ENCODE peak calls at places on chromosomes 7 and 10, in seven cellular contexts. V is ELR, U is GM13977, H is choroid plexus epithelial cell, F is HCT116, B is right lobe of liver, W is mesenteric fat pad. Y is an unnamed sample.

GRCh38 chr10:14186245-14186644 is 144.5 kb downstream of the FRMD4A start:
- DNase-seq in F (no peak), W (no peak), U (no peak), H (peak; percentile 43), V (no peak), B (no peak), Y (no peak)

GRCh38 chr7:81604075-81604807 is 165.6 kb downstream of the HGF start:
- DNase-seq in U (no peak), W (no peak), F (no peak), V (peak; percentile 52), B (no peak), H (peak; percentile 98), Y (no peak)

GRCh38 chr7:24898691-24899090 is 81.3 kb downstream of the OSBPL3 start:
- DNase-seq in F (no peak), U (peak; percentile 59), H (peak; percentile 44), V (peak; percentile 86), B (no peak), W (no peak), Y (no peak)

GRCh38 chr10:132687181-132687892 is 98.6 kb downstream of the NKX6-2 start:
- DNase-seq in U (no peak), H (no peak), W (no peak), V (no peak), F (no peak), B (peak; percentile 9), Y (no peak)

GRCh38 chr7:123133924-123134323 is 65.8 kb downstream of the SLC13A1 start:
- DNase-seq in B (no peak), U (no peak), H (no peak), F (no peak), V (no peak), W (no peak), Y (no peak)

GRCh38 chr10:77350711-77351119 is 286.9 kb downstream of the KCNMA1 start:
- DNase-seq in F (peak; percentile 92), W (no peak), B (no peak), U (no peak), H (peak; percentile 98), V (peak; percentile 99), Y (no peak)

GRCh38 chr10:42982886-42983594 is 93.8 kb upstream of the RET start:
- DNase-seq in H (no peak), U (no peak), V (no peak), F (no peak), W (peak; percentile 35), B (no peak), Y (no peak)

GRCh38 chr10:43046288-43046991 is 30.4 kb upstream of the RET start:
- DNase-seq in F (no peak), W (peak; percentile 65), H (no peak), U (no peak), B (peak; percentile 9), V (no peak), Y (no peak)

GRCh38 chr10:52483587-52483986 is 169.5 kb downstream of the DKK1 start:
- DNase-seq in H (no peak), B (no peak), W (no peak), U (no peak), V (no peak), F (no peak), Y (no peak)

Y was measured in memory B cell.